ENCODE peak calls at places on chromosomes 2 and 18, in eight cellular contexts. W, I, Y, Q, S, M, G and U are unnamed samples.

GRCh38 chr2:240933966-240934700 is 28.0 kb downstream of the CROCC2 start:
- DNase-seq in W (no peak), I (peak), Y (peak), Q (peak), S (peak), M (no peak), G (no peak), U (no peak)

GRCh38 chr2:214593723-214594122 is 182.9 kb downstream of the VWC2L start:
- DNase-seq in W (peak), I (no peak), Y (no peak), Q (no peak), S (no peak), M (peak), G (no peak), U (no peak)

GRCh38 chr2:70043252-70043875 is 43.9 kb upstream of the PCBP1 start:
- DNase-seq in W (no peak), I (no peak), Y (no peak), Q (no peak), S (peak), M (no peak), G (no peak), U (no peak)

GRCh38 chr2:16973586-16974274 is 308.1 kb upstream of the CYRIA start:
- DNase-seq in W (no peak), I (no peak), Y (no peak), Q (no peak), S (no peak), M (no peak), G (no peak), U (no peak)

GRCh38 chr2:127643698-127644660 is 2.0 kb upstream of the GPR17 start:
- DNase-seq in W (no peak), I (no peak), Y (no peak), Q (peak), S (peak), M (no peak), G (no peak), U (no peak)

GRCh38 chr2:75679556-75679955 is 31.2 kb downstream of the GCFC2 start:
- DNase-seq in W (no peak), I (no peak), Y (no peak), Q (no peak), S (no peak), M (no peak), G (peak), U (no peak)

GRCh38 chr18:63366270-63366990 is 576 bp downstream of the KDSR start:
- DNase-seq in W (peak), I (peak), Y (peak), Q (peak), S (peak), M (peak), G (peak), U (peak)

GRCh38 chr18:49279041-49279440 is 181.4 kb downstream of the DYM start:
- DNase-seq in W (no peak), I (no peak), Y (no peak), Q (no peak), S (no peak), M (no peak), G (no peak), U (no peak)

GRCh38 chr18:77884454-77884853 is 634.8 kb downstream of the GALR1 start:
- DNase-seq in W (no peak), I (no peak), Y (no peak), Q (no peak), S (no peak), M (no peak), G (no peak), U (no peak)

GRCh38 chr2:72271766-72272615 is 124.3 kb upstream of the CYP26B1 start:
- DNase-seq in W (no peak), I (no peak), Y (no peak), Q (no peak), S (no peak), M (no peak), G (peak), U (no peak)

GRCh38 chr2:102084651-102085050 is 57.9 kb upstream of the IL1R1 start:
- DNase-seq in W (no peak), I (no peak), Y (no peak), Q (no peak), S (no peak), M (no peak), G (no peak), U (no peak)

GRCh38 chr18:11565716-11566115 is 43.7 kb upstream of the SLC35G4 start:
- DNase-seq in W (no peak), I (no peak), Y (no peak), Q (no peak), S (no peak), M (no peak), G (no peak), U (no peak)

GRCh38 chr2:209942936-209943605 is 59.4 kb upstream of the RPE start:
- DNase-seq in W (no peak), I (no peak), Y (no peak), Q (no peak), S (no peak), M (no peak), G (no peak), U (no peak)

GRCh38 chr2:12778369-12778768 is 61.6 kb downstream of the TRIB2 start:
- DNase-seq in W (no peak), I (no peak), Y (no peak), Q (no peak), S (no peak), M (peak), G (no peak), U (no peak)

GRCh38 chr2:61432990-61433389 is 37.9 kb downstream of the USP34 start:
- DNase-seq in W (no peak), I (no peak), Y (no peak), Q (no peak), S (no peak), M (no peak), G (no peak), U (no peak)

GRCh38 chr2:11224887-11225286 is 69.6 kb downstream of the SLC66A3 start:
- DNase-seq in W (no peak), I (no peak), Y (no peak), Q (no peak), S (no peak), M (no peak), G (no peak), U (no peak)

GRCh38 chr2:61626827-61627226 is 88.7 kb upstream of the XPO1 start:
- DNase-seq in W (no peak), I (no peak), Y (no peak), Q (no peak), S (no peak), M (no peak), G (no peak), U (no peak)

GRCh38 chr2:164606557-164606956 is 14.7 kb downstream of the GRB14 start:
- DNase-seq in W (no peak), I (no peak), Y (no peak), Q (no peak), S (no peak), M (no peak), G (peak), U (no peak)

GRCh38 chr18:63150942-63151421 is 168.6 kb downstream of the BCL2 start:
- DNase-seq in W (no peak), I (no peak), Y (no peak), Q (no peak), S (no peak), M (no peak), G (no peak), U (no peak)

GRCh38 chr2:204791230-204791629 is 246.0 kb downstream of the PARD3B start:
- DNase-seq in W (no peak), I (no peak), Y (no peak), Q (no peak), S (no peak), M (no peak), G (no peak), U (no peak)

GRCh38 chr2:11169333-11169732 is 14.1 kb downstream of the SLC66A3 start:
- DNase-seq in W (no peak), I (no peak), Y (no peak), Q (no peak), S (peak), M (peak), G (no peak), U (no peak)

GRCh38 chr2:149329470-149330126 is 789 bp upstream of the LYPD6 start:
- DNase-seq in W (peak), I (peak), Y (no peak), Q (peak), S (no peak), M (peak), G (peak), U (peak)

GRCh38 chr2:53445376-53446072 is 322.1 kb upstream of the CHAC2 start:
- DNase-seq in W (no peak), I (no peak), Y (no peak), Q (no peak), S (no peak), M (no peak), G (no peak), U (no peak)

GRCh38 chr2:126850951-126851350 is 47.7 kb upstream of the TEX51 start:
- DNase-seq in W (no peak), I (no peak), Y (no peak), Q (no peak), S (no peak), M (no peak), G (no peak), U (no peak)

GRCh38 chr2:120907822-120908221 is 172.2 kb downstream of the GLI2 start:
- DNase-seq in W (no peak), I (no peak), Y (no peak), Q (no peak), S (no peak), M (peak), G (no peak), U (no peak)

GRCh38 chr2:25939257-25939668 is 43.0 kb downstream of the KIF3C start:
- DNase-seq in W (no peak), I (no peak), Y (no peak), Q (no peak), S (no peak), M (no peak), G (peak), U (no peak)

GRCh38 chr18:55239764-55240163 is 280.5 kb upstream of the CCDC68 start:
- DNase-seq in W (no peak), I (no peak), Y (no peak), Q (no peak), S (no peak), M (no peak), G (no peak), U (no peak)

GRCh38 chr2:46286715-46287114 is 10.5 kb upstream of the EPAS1 start:
- DNase-seq in W (no peak), I (no peak), Y (no peak), Q (no peak), S (no peak), M (no peak), G (no peak), U (no peak)

GRCh38 chr18:79068299-79068945 is 772 bp upstream of the ATP9B start:
- DNase-seq in W (no peak), I (no peak), Y (no peak), Q (no peak), S (peak), M (no peak), G (no peak), U (no peak)

GRCh38 chr2:147641644-147642043 is 203.2 kb upstream of the ACVR2A start:
- DNase-seq in W (no peak), I (no peak), Y (no peak), Q (no peak), S (no peak), M (no peak), G (no peak), U (no peak)

GRCh38 chr18:25979358-25979727 is 111.1 kb downstream of the SS18 start:
- DNase-seq in W (no peak), I (no peak), Y (no peak), Q (no peak), S (no peak), M (no peak), G (no peak), U (no peak)

GRCh38 chr2:62406573-62407043 is 99.4 kb downstream of the TMEM17 start:
- DNase-seq in W (no peak), I (no peak), Y (no peak), Q (no peak), S (no peak), M (peak), G (no peak), U (no peak)

GRCh38 chr2:213161759-213162514 is 10.5 kb upstream of the IKZF2 start:
- DNase-seq in W (no peak), I (no peak), Y (no peak), Q (no peak), S (no peak), M (no peak), G (no peak), U (no peak)

GRCh38 chr2:86274918-86275275 is 62.5 kb downstream of the REEP1 start:
- DNase-seq in W (no peak), I (peak), Y (no peak), Q (no peak), S (no peak), M (no peak), G (no peak), U (no peak)

GRCh38 chr2:236561874-236562273 is 7.8 kb upstream of the ACKR3 start:
- DNase-seq in W (no peak), I (no peak), Y (no peak), Q (no peak), S (no peak), M (no peak), G (no peak), U (no peak)

GRCh38 chr18:7562491-7562890 is 4.6 kb upstream of the PTPRM start:
- DNase-seq in W (no peak), I (no peak), Y (no peak), Q (no peak), S (no peak), M (no peak), G (no peak), U (no peak)

DNA sequence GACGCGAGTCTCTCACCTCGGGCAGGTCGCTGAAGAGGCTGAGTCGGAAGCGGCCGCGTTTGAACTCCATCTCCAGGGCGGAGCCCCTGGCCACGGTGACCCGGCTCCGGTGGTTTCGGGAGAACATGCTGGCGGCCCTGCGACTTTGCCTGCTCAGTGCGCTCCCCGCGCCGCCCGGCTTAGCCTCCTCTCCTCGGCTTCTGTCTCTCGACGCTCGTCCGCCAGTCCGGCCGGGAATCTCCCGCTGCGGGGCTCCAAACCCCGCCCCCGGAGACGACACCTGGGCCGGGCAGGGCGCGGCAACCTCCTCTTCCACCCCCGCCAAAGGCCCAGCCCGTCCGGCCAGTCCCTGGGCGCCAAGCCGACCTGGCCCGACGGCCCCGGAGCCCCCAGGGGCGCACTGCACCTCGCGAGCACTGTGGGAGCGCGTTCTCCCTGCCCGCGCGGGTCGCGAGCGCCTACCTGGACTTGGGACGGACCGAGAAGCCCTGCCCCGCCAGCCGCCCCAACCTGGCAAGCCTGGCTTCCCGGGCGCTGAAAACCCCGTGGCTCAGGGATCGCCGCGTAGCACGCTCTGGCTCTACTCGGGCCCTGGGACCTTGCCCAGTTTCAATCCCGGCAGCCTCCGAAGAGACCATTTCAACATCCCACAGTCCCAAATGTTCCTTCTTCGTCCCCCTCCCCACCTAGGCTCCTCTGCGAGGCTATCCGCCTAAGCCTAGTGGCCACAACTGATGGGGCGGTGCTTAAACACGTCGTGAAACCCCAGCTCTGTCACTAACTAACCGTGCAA is at the start of gene RTKN:
- DNase-seq in W (peak), I (peak), Y (peak), Q (peak), S (peak), M (peak), G (no peak), U (no peak)
- TF ChIP-seq POLR2A in W (no peak), I (no peak), Y (no peak), Q (peak), S (no peak), M (peak), G (no peak), U (no peak)

GRCh38 chr2:64638502-64639120 is 15.1 kb downstream of the SERTAD2 start:
- DNase-seq in W (no peak), I (no peak), Y (no peak), Q (no peak), S (no peak), M (no peak), G (no peak), U (no peak)

GRCh38 chr2:64636105-64636873 is 17.4 kb downstream of the SERTAD2 start:
- DNase-seq in W (no peak), I (peak), Y (no peak), Q (peak), S (peak), M (no peak), G (no peak), U (peak)

GRCh38 chr2:64637000-64637628 is 16.6 kb downstream of the SERTAD2 start:
- DNase-seq in W (no peak), I (no peak), Y (no peak), Q (no peak), S (no peak), M (no peak), G (no peak), U (no peak)

GRCh38 chr2:64639691-64640090 is 14.0 kb downstream of the SERTAD2 start:
- DNase-seq in W (no peak), I (no peak), Y (no peak), Q (no peak), S (no peak), M (no peak), G (no peak), U (no peak)

DNA sequence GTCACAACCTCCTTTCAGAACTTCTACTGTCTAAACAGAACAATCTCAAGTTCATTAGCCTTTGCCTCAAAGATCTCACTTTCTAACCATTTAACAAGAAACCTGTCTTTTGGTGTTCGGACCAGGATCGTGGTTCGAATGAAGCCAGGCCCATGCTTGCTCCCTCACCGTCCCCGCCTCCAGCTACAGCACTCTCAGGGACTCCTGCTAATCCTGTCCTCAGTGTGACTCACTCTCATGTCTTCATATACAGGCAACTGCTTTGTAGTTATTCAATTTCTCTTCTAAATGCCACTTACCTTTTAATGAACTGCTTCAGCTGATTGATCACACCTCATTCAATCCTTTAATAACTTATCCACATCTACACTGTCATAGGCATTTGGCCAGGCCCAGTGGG is 15.8 kb downstream of the SERTAD2 start:
- DNase-seq in W (no peak), I (no peak), Y (no peak), Q (no peak), S (no peak), M (no peak), G (no peak), U (no peak)
- TF ChIP-seq POLR2AphosphoS5 in W (no peak), I (no peak), Y (no peak), Q (no peak), S (no peak), M (no peak), G (no peak), U (no peak)

GRCh38 chr2:152176113-152176714 is 651 bp upstream of the STAM2 start:
- DNase-seq in W (no peak), I (no peak), Y (no peak), Q (no peak), S (no peak), M (peak), G (no peak), U (no peak)

GRCh38 chr2:152171733-152172132 is 3.8 kb downstream of the STAM2 start:
- DNase-seq in W (no peak), I (no peak), Y (no peak), Q (no peak), S (no peak), M (no peak), G (peak), U (no peak)

GRCh38 chr2:152174574-152174973 is 989 bp downstream of the STAM2 start:
- DNase-seq in W (no peak), I (no peak), Y (no peak), Q (no peak), S (no peak), M (no peak), G (peak), U (no peak)

GRCh38 chr2:152175012-152175367 is 573 bp downstream of the STAM2 start:
- DNase-seq in W (no peak), I (no peak), Y (no peak), Q (no peak), S (no peak), M (no peak), G (no peak), U (no peak)

GRCh38 chr2:152175368-152176112 is at the start of gene STAM2:
- DNase-seq in W (peak), I (peak), Y (peak), Q (peak), S (peak), M (peak), G (peak), U (peak)
- TF ChIP-seq POLR2A in W (peak), I (peak), Y (peak), Q (peak), S (peak), M (peak), G (peak), U (peak)

GRCh38 chr18:57780318-57781127 is 22.6 kb downstream of the ATP8B1 start:
- DNase-seq in W (no peak), I (no peak), Y (no peak), Q (no peak), S (no peak), M (no peak), G (peak), U (no peak)

GRCh38 chr18:57784816-57785144 is 18.3 kb downstream of the ATP8B1 start:
- DNase-seq in W (no peak), I (no peak), Y (no peak), Q (no peak), S (no peak), M (no peak), G (no peak), U (no peak)

GRCh38 chr18:57776767-57777166 is 26.3 kb downstream of the ATP8B1 start:
- DNase-seq in W (no peak), I (no peak), Y (no peak), Q (no peak), S (no peak), M (no peak), G (no peak), U (no peak)

GRCh38 chr18:57784034-57784815 is 18.9 kb downstream of the ATP8B1 start:
- DNase-seq in W (no peak), I (no peak), Y (no peak), Q (no peak), S (no peak), M (peak), G (peak), U (no peak)

GRCh38 chr18:57781128-57781463 is 22.0 kb downstream of the ATP8B1 start:
- DNase-seq in W (no peak), I (no peak), Y (no peak), Q (no peak), S (no peak), M (no peak), G (no peak), U (no peak)
- TF ChIP-seq POLR2AphosphoS5 in W (no peak), I (no peak), Y (no peak), Q (no peak), S (no peak), M (no peak), G (no peak), U (no peak)